ENCODE peak calls at places on chromosomes 12 and 14, in six cellular contexts. J is NCI-H1436 treated with DMSO at 0.1 percent for 48 hours; C is activated T-cell treated with anti-CD3 and anti-CD28 coated beads, Interleukin-2, amount 50 U/mL, for 4 hours; V is HEK293T; Q is naive thymus-derived CD8-positive, alpha-beta T cell; N is activated gamma-delta T cell treated with Interleukin-2 at 50 U/mL for 16 hours. B is an unnamed sample.

GRCh38 chr12:93103154-93103553 is 174.1 kb upstream of the EEA1 start:
- DNase-seq in J (no peak), C (no peak), Q (no peak), V (no peak), N (no peak), B (no peak)

GRCh38 chr12:43338848-43339526 is 213.0 kb downstream of the ADAMTS20 start:
- DNase-seq in Q (no peak), C (no peak), V (peak; percentile 52), N (no peak), J (no peak), B (peak; percentile 65)

GRCh38 chr12:94262228-94263010 is 114.0 kb downstream of the PLXNC1 start:
- DNase-seq in V (no peak), C (peak; percentile 65), Q (peak; percentile 44), J (peak; percentile 29), N (peak; percentile 72), B (peak; percentile 30)

GRCh38 chr14:78608998-78609787 is 439.0 kb downstream of the NRXN3 start:
- DNase-seq in N (no peak), V (no peak), C (no peak), Q (no peak), J (no peak), B (no peak)

GRCh38 chr12:127650626-127651025 is 616.3 kb upstream of the TMEM132C start:
- DNase-seq in J (no peak), C (no peak), N (no peak), V (no peak), Q (no peak), B (no peak)

GRCh38 chr12:2198088-2198501 is 145.3 kb downstream of the CACNA1C start:
- DNase-seq in C (no peak), Q (no peak), N (no peak), V (peak; percentile 13), J (no peak), B (peak; percentile 92)

GRCh38 chr12:53740130-53740491 is 11.7 kb downstream of the CISTR start:
- DNase-seq in J (no peak), Q (no peak), C (no peak), N (no peak), V (no peak), B (no peak)

GRCh38 chr12:131682511-131682895 is 28.4 kb upstream of the SFSWAP start:
- DNase-seq in C (no peak), N (no peak), V (no peak), Q (no peak), J (no peak), B (no peak)

GRCh38 chr14:91793704-91794103 is 61.8 kb upstream of the CATSPERB start:
- DNase-seq in V (no peak), J (no peak), C (no peak), Q (no peak), N (no peak), B (no peak)

GRCh38 chr12:106288134-106288509 is 14.4 kb upstream of the TCP11L2 start:
- DNase-seq in V (no peak), J (no peak), Q (no peak), N (no peak), C (no peak), B (peak; percentile 24)

GRCh38 chr12:68610435-68611093 is at the start of gene RAP1B:
- DNase-seq in C (peak; percentile 85), V (peak; percentile 94), N (peak; percentile 87), J (peak; percentile 46), Q (peak; percentile 93), B (peak; percentile 82)

GRCh38 chr12:71057330-71057729 is 100.5 kb downstream of the TSPAN8 start:
- DNase-seq in J (no peak), V (no peak), C (no peak), Q (no peak), N (no peak), B (no peak)

GRCh38 chr14:71591929-71592328 is 340.3 kb upstream of the RGS6 start:
- DNase-seq in C (no peak), Q (no peak), V (no peak), J (no peak), N (no peak), B (peak; percentile 18)

GRCh38 chr14:58198086-58198485 is 1.9 kb upstream of the ACTR10 start:
- DNase-seq in N (no peak), J (no peak), Q (no peak), V (no peak), C (no peak), B (no peak)

GRCh38 chr12:674272-674781 is 11.1 kb upstream of the NINJ2 start:
- DNase-seq in Q (no peak), J (no peak), V (no peak), C (peak; percentile 51), N (peak; percentile 53), B (no peak)

GRCh38 chr14:43789458-43789857 is 717.6 kb downstream of the FSCB start:
- DNase-seq in N (no peak), Q (no peak), C (no peak), V (no peak), J (no peak), B (no peak)

GRCh38 chr14:40691066-40691465 is 915.6 kb upstream of the LRFN5 start:
- DNase-seq in V (no peak), Q (no peak), N (no peak), C (no peak), J (no peak), B (no peak)